ENCODE peak calls at places on chromosomes 12 and 14, in four cellular contexts. One of them, this sample, is unnamed. For H3K9me3, the result is how much of the 10 kb centered on the place peaks cover.

GRCh38 chr14:51871846-51872245 is 11.4 kb downstream of the GNG2 start:
- DNase-seq in neural progenitor cell: no peak
- DNase-seq in ovary: no peak
- DNase-seq in IMR-90: no peak
- DNase-seq in this sample: no peak

GRCh38 chr12:124413401-124413800 is 118.5 kb downstream of the RFLNA start:
- DNase-seq in neural progenitor cell: no peak
- DNase-seq in ovary: no peak
- DNase-seq in IMR-90: no peak
- DNase-seq in this sample: no peak

GRCh38 chr14:66495214-66496098 is 9.3 kb downstream of the CCDC196 start:
- DNase-seq in neural progenitor cell: peak
- DNase-seq in ovary: peak
- DNase-seq in IMR-90: peak
- DNase-seq in this sample: peak

GRCh38 chr12:64760808-64761573 is 1.8 kb upstream of the GNS start:
- DNase-seq in neural progenitor cell: no peak
- DNase-seq in ovary: no peak
- DNase-seq in IMR-90: no peak
- DNase-seq in this sample: peak

GRCh38 chr12:100199347-100200136 is 1.1 kb upstream of the ACTR6 start:
- DNase-seq in neural progenitor cell: peak
- DNase-seq in ovary: peak
- DNase-seq in IMR-90: no peak
- DNase-seq in this sample: peak

GRCh38 chr14:52067873-52068740 is 752 bp downstream of the NID2 start:
- DNase-seq in neural progenitor cell: peak
- DNase-seq in ovary: peak
- DNase-seq in IMR-90: peak
- DNase-seq in this sample: no peak

GRCh38 chr12:65728913-65729793 is 95.1 kb upstream of the HMGA2 start:
- DNase-seq in neural progenitor cell: peak
- DNase-seq in ovary: no peak
- DNase-seq in IMR-90: peak
- DNase-seq in this sample: no peak

GRCh38 chr12:23895792-23896218 is 53.7 kb downstream of the SOX5 start:
- DNase-seq in neural progenitor cell: peak
- DNase-seq in ovary: no peak
- DNase-seq in IMR-90: no peak
- DNase-seq in this sample: no peak

GRCh38 chr14:102927346-102927877 is 4.9 kb downstream of the AMN start:
- DNase-seq in neural progenitor cell: no peak
- DNase-seq in ovary: no peak
- DNase-seq in IMR-90: no peak
- DNase-seq in this sample: no peak

GRCh38 chr14:102927878-102928411 is 5.5 kb downstream of the AMN start:
- DNase-seq in neural progenitor cell: peak
- DNase-seq in ovary: no peak
- DNase-seq in IMR-90: no peak
- DNase-seq in this sample: no peak

GRCh38 chr14:102929349-102930137 is 7.1 kb downstream of the AMN start:
- DNase-seq in neural progenitor cell: peak
- DNase-seq in ovary: no peak
- DNase-seq in IMR-90: no peak
- DNase-seq in this sample: no peak

GRCh38 chr14:102930138-102930752 is 7.8 kb downstream of the AMN start:
- DNase-seq in neural progenitor cell: peak
- DNase-seq in ovary: no peak
- DNase-seq in IMR-90: no peak
- DNase-seq in this sample: no peak

GRCh38 chr14:102928412-102929348 is 6.2 kb downstream of the AMN start:
- DNase-seq in neural progenitor cell: peak
- DNase-seq in ovary: peak
- DNase-seq in IMR-90: peak
- DNase-seq in this sample: no peak
- H3K4me3 ChIP-seq in neural progenitor cell: peak
- H3K4me3 ChIP-seq in ovary: peak
- H3K4me3 ChIP-seq in IMR-90: peak
- H3K4me3 ChIP-seq in this sample: no peak

DNA sequence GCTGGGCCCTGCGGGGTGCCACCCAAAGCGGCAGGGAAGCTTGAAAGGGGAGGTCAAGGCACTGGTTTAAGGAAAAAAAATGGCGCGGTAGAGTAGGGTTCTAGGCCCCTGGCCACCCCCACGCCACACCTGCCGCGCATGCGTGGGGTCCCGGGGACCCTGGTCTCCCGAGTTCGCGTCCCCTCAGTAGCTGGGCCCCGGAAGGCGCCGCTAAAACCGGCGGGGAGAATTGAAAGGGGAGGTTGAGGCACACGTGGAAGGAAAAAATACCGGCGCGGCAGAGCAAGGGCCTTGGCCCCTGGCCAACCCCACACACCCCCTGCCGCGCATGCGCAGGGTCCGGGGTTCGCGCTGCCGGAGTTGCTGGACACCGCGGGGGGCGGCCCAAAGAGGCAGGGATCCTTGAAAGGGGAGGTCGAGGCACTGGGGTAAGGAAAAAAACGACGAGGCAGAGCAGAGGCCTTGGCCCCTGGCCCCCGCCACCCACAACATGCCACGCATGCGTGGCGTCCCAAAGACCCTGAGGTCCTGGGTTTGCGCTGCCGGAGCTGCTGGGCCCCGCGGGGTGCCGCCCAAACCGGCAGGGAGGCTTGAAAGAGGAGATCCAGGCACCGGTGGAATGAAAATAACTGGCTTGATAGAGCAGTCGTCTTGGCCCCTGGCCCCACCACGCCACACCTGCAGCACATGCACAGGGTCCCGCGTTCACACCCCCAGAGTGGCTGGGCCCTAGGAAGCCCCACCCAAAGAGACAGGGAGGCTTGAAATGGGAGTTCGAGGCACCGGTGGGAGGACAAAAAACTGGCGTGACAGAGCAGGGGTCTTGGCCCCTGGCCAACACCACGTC is 314.5 kb downstream of the ALG10 start:
- DNase-seq in neural progenitor cell: no peak
- DNase-seq in ovary: no peak
- DNase-seq in IMR-90: no peak
- DNase-seq in this sample: no peak
- H3K9me3 ChIP-seq in neural progenitor cell: under half
- H3K9me3 ChIP-seq in ovary: under half
- H3K9me3 ChIP-seq in IMR-90: under half
- H3K9me3 ChIP-seq in this sample: under half

DNA sequence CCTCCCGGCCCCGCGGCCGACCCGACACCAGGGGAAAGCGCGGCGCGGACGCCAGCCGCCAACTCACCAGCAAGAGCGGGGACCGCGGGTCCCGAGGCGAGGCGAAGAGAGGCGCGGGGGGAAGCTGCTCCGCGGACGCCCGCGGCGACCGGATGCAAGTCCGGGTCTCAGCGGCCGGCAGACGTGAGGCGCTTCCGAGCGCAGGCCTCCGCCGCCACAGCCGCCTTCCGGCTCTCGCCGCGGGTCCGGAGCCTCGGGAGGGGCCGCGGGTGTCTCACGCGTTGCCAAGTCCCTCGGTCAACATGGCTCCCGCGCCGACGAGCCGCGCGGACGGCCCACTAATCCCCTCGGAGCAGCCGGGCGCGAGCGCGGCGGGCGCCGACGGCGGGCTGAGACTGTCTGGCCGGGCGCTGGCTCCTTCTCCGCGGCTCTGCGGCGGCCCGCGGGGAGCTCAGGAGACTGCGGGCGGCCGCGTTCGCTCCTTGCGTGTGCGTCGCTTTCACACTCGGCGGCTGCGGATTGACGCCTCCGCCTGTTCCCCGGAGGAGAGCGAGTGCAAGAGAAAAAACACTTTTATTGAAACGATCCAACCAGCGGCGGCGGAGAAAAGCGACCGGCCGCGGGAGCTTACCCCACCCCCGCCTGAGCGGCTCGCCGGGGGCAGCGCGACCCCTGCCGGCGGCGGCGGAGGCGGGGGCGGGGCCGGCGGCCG is at the start of gene CDK17:
- DNase-seq in neural progenitor cell: peak
- DNase-seq in ovary: peak
- DNase-seq in IMR-90: peak
- DNase-seq in this sample: peak
- TF ChIP-seq CTCF in neural progenitor cell: peak
- TF ChIP-seq CTCF in ovary: no peak
- TF ChIP-seq CTCF in IMR-90: peak
- TF ChIP-seq CTCF in this sample: peak

GRCh38 chr12:106141003-106141402 is 2.2 kb upstream of the NUAK1 start:
- DNase-seq in neural progenitor cell: no peak
- DNase-seq in ovary: no peak
- DNase-seq in IMR-90: no peak
- DNase-seq in this sample: no peak
- H3K4me3 ChIP-seq in neural progenitor cell: peak
- H3K4me3 ChIP-seq in ovary: no peak
- H3K4me3 ChIP-seq in IMR-90: no peak
- H3K4me3 ChIP-seq in this sample: no peak

DNA sequence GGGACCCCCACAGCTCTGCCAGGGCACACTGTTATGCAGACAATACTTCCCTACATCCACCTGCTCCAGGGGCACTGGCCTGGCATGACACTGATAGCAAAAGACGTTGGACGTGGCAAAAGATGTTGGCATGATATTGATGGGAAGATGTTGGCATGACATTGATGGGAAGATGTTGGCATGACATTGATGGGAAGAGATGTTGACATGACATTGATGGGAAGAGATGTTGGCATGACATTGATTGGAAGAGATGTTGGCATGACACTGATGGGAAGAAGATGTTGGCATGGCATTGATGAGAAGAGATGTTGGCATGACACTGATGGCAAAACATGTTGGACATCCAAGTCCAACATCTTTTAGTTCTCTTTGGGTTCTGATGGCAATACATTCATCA is 11.4 kb upstream of the DEGS2 start:
- DNase-seq in neural progenitor cell: no peak
- DNase-seq in ovary: no peak
- DNase-seq in IMR-90: no peak
- DNase-seq in this sample: no peak
- H3K9me3 ChIP-seq in neural progenitor cell: under half
- H3K9me3 ChIP-seq in ovary: under half
- H3K9me3 ChIP-seq in IMR-90: under half
- H3K9me3 ChIP-seq in this sample: under half

DNA sequence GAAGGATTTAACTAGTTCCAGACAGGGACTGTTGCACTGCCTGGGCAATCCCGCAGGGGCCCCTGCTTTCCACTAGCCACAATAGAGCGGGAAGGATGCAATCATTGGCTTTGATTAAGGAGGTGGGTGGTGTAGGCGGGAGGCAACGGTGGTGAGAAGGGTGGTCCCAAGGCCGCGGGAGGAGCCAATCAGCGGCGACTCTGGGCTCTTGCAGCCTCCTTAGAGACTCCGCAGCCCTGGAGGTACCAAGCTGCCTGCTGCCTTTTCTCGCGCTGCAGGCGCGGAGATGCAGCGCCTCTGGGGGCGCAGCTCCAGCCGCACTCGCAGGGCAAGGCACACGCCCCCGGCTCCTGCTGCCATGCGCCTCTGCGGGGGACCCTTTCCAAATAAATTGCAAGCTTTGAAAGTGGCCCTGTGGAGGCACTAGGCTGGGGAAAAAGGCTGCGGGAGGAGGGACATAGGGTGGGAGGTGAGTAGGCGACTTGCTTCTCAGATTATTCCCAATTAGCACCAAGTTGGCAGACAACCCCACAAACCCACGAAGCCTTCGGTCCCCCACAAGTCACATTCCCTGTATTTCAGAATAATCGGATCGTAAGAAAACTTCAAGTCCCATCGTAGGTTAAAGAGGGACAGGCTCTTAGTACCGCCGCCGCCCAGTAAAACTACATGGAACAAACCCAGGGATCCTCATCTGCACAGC is 860 bp upstream of the KCNA1 start:
- DNase-seq in neural progenitor cell: peak
- DNase-seq in ovary: no peak
- DNase-seq in IMR-90: no peak
- DNase-seq in this sample: no peak
- TF ChIP-seq CTCF in neural progenitor cell: peak
- TF ChIP-seq CTCF in ovary: no peak
- TF ChIP-seq CTCF in IMR-90: no peak
- TF ChIP-seq CTCF in this sample: no peak

This sample was measured in MM.1S.